ENCODE peak calls at places on chromosomes 12 and 14, in ten cellular contexts. C is body of pancreas; X is left ventricle myocardium inferior; U is GM23248; R is mammary epithelial cell; G is pancreas; Q is heart left ventricle; M is H1; T is transverse colon; O is CD4-positive, alpha-beta memory T cell. I is an unnamed sample. For H3K4me1, the result is how much of the 10 kb centered on the place peaks cover.

GRCh38 chr14:99668307-99668997 is 15.6 kb upstream of the CYP46A1 start:
- DNase-seq in C (no peak), X (no peak), U (no peak), R (no peak), G (no peak), Q (no peak), M (no peak), T (no peak), O (no peak), I (no peak)

GRCh38 chr12:88325076-88325827 is 183.1 kb downstream of the TMTC3 start:
- DNase-seq in C (peak), X (no peak), U (peak), R (peak), G (no peak), Q (no peak), M (no peak), T (no peak), O (no peak), I (no peak)

GRCh38 chr12:51934080-51934479 is 17.4 kb upstream of the ACVR1B start:
- DNase-seq in C (no peak), X (no peak), U (no peak), R (no peak), G (no peak), Q (no peak), M (no peak), T (no peak), O (no peak), I (no peak)

GRCh38 chr14:67068246-67068645 is 121.0 kb upstream of the GARIN2 start:
- DNase-seq in C (no peak), X (no peak), U (no peak), R (no peak), G (no peak), Q (no peak), M (no peak), T (no peak), O (no peak), I (no peak)

GRCh38 chr12:69240625-69240984 is 1.2 kb downstream of the CPSF6 start:
- DNase-seq in C (no peak), X (no peak), U (peak), R (peak), G (no peak), Q (no peak), M (no peak), T (no peak), O (peak), I (no peak)

GRCh38 chr12:82524636-82525035 is 162.1 kb upstream of the TMTC2 start:
- DNase-seq in C (no peak), X (no peak), U (no peak), R (no peak), G (no peak), Q (no peak), M (no peak), T (no peak), O (no peak), I (no peak)

GRCh38 chr12:47033081-47033480 is 46.3 kb upstream of the PCED1B start:
- DNase-seq in C (peak), X (peak), U (peak), R (peak), G (no peak), Q (no peak), M (no peak), T (peak), O (no peak), I (no peak)

GRCh38 chr12:96401061-96401871 is 1.0 kb upstream of the CDK17 start:
- DNase-seq in C (peak), X (no peak), U (peak), R (peak), G (no peak), Q (peak), M (no peak), T (peak), O (peak), I (no peak)

GRCh38 chr12:82721726-82722125 is 35.0 kb downstream of the TMTC2 start:
- DNase-seq in C (no peak), X (no peak), U (no peak), R (no peak), G (no peak), Q (no peak), M (no peak), T (no peak), O (no peak), I (no peak)

GRCh38 chr14:60163741-60164140 is 1.5 kb downstream of the DHRS7 start:
- DNase-seq in C (no peak), X (no peak), U (peak), R (no peak), G (no peak), Q (no peak), M (no peak), T (no peak), O (no peak), I (no peak)

GRCh38 chr12:70359458-70360197 is 6.5 kb upstream of the KCNMB4 start:
- DNase-seq in C (no peak), X (no peak), U (peak), R (no peak), G (no peak), Q (no peak), M (no peak), T (no peak), O (no peak), I (no peak)

GRCh38 chr14:77181603-77182437 is at the start of gene TMEM63C:
- DNase-seq in C (peak), X (no peak), U (peak), R (peak), G (peak), Q (no peak), M (peak), T (peak), O (peak), I (peak)

GRCh38 chr14:33120966-33121365 is 182.3 kb downstream of the NPAS3 start:
- DNase-seq in C (no peak), X (no peak), U (peak), R (peak), G (no peak), Q (no peak), M (no peak), T (no peak), O (no peak), I (no peak)

GRCh38 chr12:103729499-103729898 is 111.5 kb downstream of the NT5DC3 start:
- DNase-seq in C (no peak), X (no peak), U (peak), R (peak), G (no peak), Q (no peak), M (no peak), T (no peak), O (no peak), I (no peak)

GRCh38 chr12:9334026-9334692 is 126.0 kb upstream of the PZP start:
- DNase-seq in C (no peak), X (no peak), U (peak), R (no peak), G (no peak), Q (no peak), M (no peak), T (no peak), O (no peak), I (no peak)

GRCh38 chr14:55846852-55847471 is 267.0 kb downstream of the KTN1 start:
- DNase-seq in C (peak), X (no peak), U (peak), R (no peak), G (no peak), Q (no peak), M (no peak), T (no peak), O (no peak), I (no peak)

GRCh38 chr12:89686311-89686710 is 22.3 kb downstream of the ATP2B1 start:
- DNase-seq in C (no peak), X (no peak), U (no peak), R (no peak), G (no peak), Q (no peak), M (no peak), T (no peak), O (no peak), I (no peak)

GRCh38 chr12:12719496-12719895 is 2.3 kb downstream of the CDKN1B start:
- DNase-seq in C (peak), X (no peak), U (peak), R (peak), G (no peak), Q (no peak), M (no peak), T (no peak), O (no peak), I (no peak)

GRCh38 chr14:39946796-39947195 is 514.6 kb upstream of the FBXO33 start:
- DNase-seq in C (no peak), X (no peak), U (no peak), R (no peak), G (no peak), Q (no peak), M (no peak), T (no peak), O (no peak), I (no peak)

GRCh38 chr12:101924647-101925046 is 47.3 kb downstream of the DRAM1 start:
- DNase-seq in C (no peak), X (no peak), U (peak), R (no peak), G (no peak), Q (no peak), M (no peak), T (no peak), O (no peak), I (no peak)

GRCh38 chr12:25852792-25853191 is 105.7 kb upstream of the RASSF8 start:
- DNase-seq in C (no peak), X (no peak), U (peak), R (peak), G (no peak), Q (no peak), M (no peak), T (no peak), O (no peak), I (no peak)

GRCh38 chr12:12267801-12268200 is 957 bp upstream of the LRP6 start:
- DNase-seq in C (no peak), X (no peak), U (no peak), R (no peak), G (no peak), Q (no peak), M (no peak), T (no peak), O (no peak), I (no peak)

GRCh38 chr14:104421892-104422291 is 157.7 kb upstream of the C14orf180 start:
- DNase-seq in C (no peak), X (no peak), U (no peak), R (no peak), G (no peak), Q (no peak), M (no peak), T (no peak), O (no peak), I (no peak)

GRCh38 chr12:9615420-9616135 is 7.9 kb upstream of the KLRB1 start:
- DNase-seq in C (no peak), X (no peak), U (no peak), R (no peak), G (no peak), Q (no peak), M (no peak), T (no peak), O (peak), I (no peak)

GRCh38 chr14:102297436-102298170 is 7.4 kb downstream of the MOK start:
- DNase-seq in C (no peak), X (no peak), U (no peak), R (no peak), G (no peak), Q (no peak), M (no peak), T (no peak), O (no peak), I (no peak)

GRCh38 chr14:51979399-51979709 is 10.0 kb upstream of the RTRAF start:
- DNase-seq in C (no peak), X (no peak), U (no peak), R (no peak), G (no peak), Q (no peak), M (no peak), T (no peak), O (no peak), I (no peak)

GRCh38 chr12:75658826-75659823 is 147.7 kb upstream of the KRR1 start:
- DNase-seq in C (no peak), X (no peak), U (peak), R (peak), G (no peak), Q (no peak), M (no peak), T (no peak), O (no peak), I (no peak)

GRCh38 chr12:68871899-68872298 is 61.1 kb downstream of the CPM start:
- DNase-seq in C (no peak), X (no peak), U (peak), R (no peak), G (no peak), Q (no peak), M (no peak), T (no peak), O (no peak), I (no peak)

GRCh38 chr14:75612157-75612556 is 33.7 kb downstream of the FLVCR2 start:
- DNase-seq in C (no peak), X (no peak), U (no peak), R (no peak), G (no peak), Q (no peak), M (no peak), T (no peak), O (no peak), I (no peak)

GRCh38 chr14:21894003-21894897 is 220.6 kb upstream of the OR4E1 start:
- DNase-seq in C (no peak), X (no peak), U (no peak), R (no peak), G (no peak), Q (no peak), M (peak), T (no peak), O (peak), I (peak)

GRCh38 chr12:19499030-19499429 is 59.7 kb downstream of the AEBP2 start:
- DNase-seq in C (no peak), X (no peak), U (no peak), R (no peak), G (no peak), Q (no peak), M (no peak), T (no peak), O (no peak), I (no peak)

GRCh38 chr14:24254630-24255392 is 8.2 kb downstream of the TGM1 start:
- DNase-seq in C (no peak), X (peak), U (no peak), R (no peak), G (no peak), Q (no peak), M (no peak), T (no peak), O (no peak), I (no peak)

GRCh38 chr14:39015964-39016577 is 87.0 kb downstream of the SEC23A start:
- DNase-seq in C (no peak), X (no peak), U (peak), R (peak), G (no peak), Q (no peak), M (no peak), T (no peak), O (no peak), I (no peak)

GRCh38 chr12:55728932-55729591 is at the start of gene CD63:
- DNase-seq in C (peak), X (peak), U (peak), R (peak), G (peak), Q (peak), M (peak), T (peak), O (peak), I (peak)

GRCh38 chr14:20682435-20683124 is 1.8 kb upstream of the RNASE4 start:
- DNase-seq in C (peak), X (peak), U (peak), R (peak), G (peak), Q (peak), M (peak), T (peak), O (peak), I (peak)

GRCh38 chr14:30884925-30885324 is 10.6 kb downstream of the COCH start:
- DNase-seq in C (no peak), X (no peak), U (no peak), R (no peak), G (no peak), Q (no peak), M (no peak), T (no peak), O (no peak), I (no peak)

GRCh38 chr14:30888480-30889243 is 14.3 kb downstream of the COCH start:
- DNase-seq in C (no peak), X (no peak), U (no peak), R (no peak), G (no peak), Q (no peak), M (no peak), T (no peak), O (no peak), I (no peak)

GRCh38 chr14:30882431-30882830 is 8.1 kb downstream of the COCH start:
- DNase-seq in C (no peak), X (no peak), U (no peak), R (no peak), G (no peak), Q (no peak), M (no peak), T (no peak), O (no peak), I (no peak)

GRCh38 chr14:30885840-30886740 is 11.7 kb downstream of the COCH start:
- DNase-seq in C (no peak), X (no peak), U (peak), R (no peak), G (no peak), Q (no peak), M (no peak), T (no peak), O (no peak), I (no peak)

GRCh38 chr14:30883508-30884294 is 9.3 kb downstream of the COCH start:
- DNase-seq in C (no peak), X (no peak), U (no peak), R (no peak), G (no peak), Q (no peak), M (no peak), T (no peak), O (no peak), I (no peak)
- H3K4me1 ChIP-seq in C (under half), X (under half), U (under half), R (under half), G (under half), Q (under half), M (under half), T (under half), O (under half), I (under half)

GRCh38 chr12:120227233-120228040 is 26.5 kb upstream of the RPLP0 start:
- DNase-seq in C (no peak), X (no peak), U (no peak), R (no peak), G (no peak), Q (no peak), M (no peak), T (no peak), O (no peak), I (no peak)

GRCh38 chr12:120229071-120229582 is 28.2 kb upstream of the RPLP0 start:
- DNase-seq in C (no peak), X (no peak), U (no peak), R (peak), G (no peak), Q (no peak), M (no peak), T (no peak), O (no peak), I (no peak)

GRCh38 chr12:120229583-120230325 is 28.8 kb upstream of the RPLP0 start:
- DNase-seq in C (no peak), X (no peak), U (peak), R (peak), G (no peak), Q (no peak), M (no peak), T (peak), O (no peak), I (no peak)

GRCh38 chr12:120228041-120228290 is 27.1 kb upstream of the RPLP0 start:
- DNase-seq in C (no peak), X (no peak), U (no peak), R (no peak), G (no peak), Q (no peak), M (no peak), T (no peak), O (no peak), I (no peak)

GRCh38 chr12:120228291-120229070 is 27.6 kb upstream of the RPLP0 start:
- DNase-seq in C (peak), X (peak), U (peak), R (peak), G (peak), Q (peak), M (peak), T (peak), O (peak), I (peak)
- H3K4me3 ChIP-seq in C (no peak), X (peak), U (peak), R (no peak), G (no peak), Q (peak), M (peak), T (no peak), O (peak), I (peak)

GRCh38 chr12:561908-562593 is 101.2 kb downstream of the NINJ2 start:
- DNase-seq in C (peak), X (peak), U (no peak), R (no peak), G (no peak), Q (no peak), M (no peak), T (no peak), O (no peak), I (no peak)
- H3K27ac ChIP-seq in C (no peak), X (peak), U (no peak), R (no peak), G (no peak), Q (no peak), M (no peak), T (no peak), O (peak), I (no peak)

DNA sequence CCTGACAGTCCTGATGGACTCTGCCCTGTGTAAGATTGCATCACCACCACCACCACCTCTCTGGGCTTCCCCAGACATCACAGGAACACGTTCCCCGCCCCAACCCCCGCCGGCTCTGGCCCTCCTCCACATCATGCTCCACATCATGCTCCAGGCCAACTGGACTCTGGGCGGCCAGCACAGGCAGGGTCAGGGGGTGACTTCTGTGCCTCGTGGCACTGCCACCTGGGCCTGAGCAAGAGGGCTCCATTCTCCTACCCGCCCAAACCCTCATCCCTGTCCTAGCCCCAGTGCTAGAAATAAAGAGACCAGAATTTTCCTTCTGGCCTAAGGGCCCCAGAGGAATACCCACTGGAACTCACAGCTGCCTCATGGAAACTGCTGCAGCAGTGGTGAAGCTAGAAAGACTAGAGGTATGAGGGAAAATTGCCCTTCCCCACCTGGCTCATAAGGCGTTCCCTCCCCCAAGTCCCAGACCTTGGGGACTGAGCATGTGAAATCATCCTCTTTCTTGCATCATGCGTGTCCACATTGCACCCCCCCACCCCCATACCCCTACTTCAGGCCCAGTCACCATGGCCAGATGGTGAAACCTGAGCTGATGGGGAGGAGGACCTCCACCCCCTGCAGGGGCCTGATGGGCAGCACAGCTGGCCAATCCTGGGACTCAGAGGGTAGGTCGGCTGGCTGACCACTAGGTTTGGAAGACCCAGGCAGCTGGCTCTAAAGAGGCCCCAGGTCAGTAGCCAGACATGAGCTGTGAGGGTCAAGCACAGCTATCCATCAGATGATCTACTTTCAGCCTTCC is at the start of gene INHBE:
- DNase-seq in C (no peak), X (no peak), U (peak), R (no peak), G (no peak), Q (no peak), M (peak), T (no peak), O (no peak), I (no peak)
- H3K4me1 ChIP-seq in C (under half), X (under half), U (under half), R (under half), G (under half), Q (under half), M (under half), T (under half), O (under half), I (under half)

DNA sequence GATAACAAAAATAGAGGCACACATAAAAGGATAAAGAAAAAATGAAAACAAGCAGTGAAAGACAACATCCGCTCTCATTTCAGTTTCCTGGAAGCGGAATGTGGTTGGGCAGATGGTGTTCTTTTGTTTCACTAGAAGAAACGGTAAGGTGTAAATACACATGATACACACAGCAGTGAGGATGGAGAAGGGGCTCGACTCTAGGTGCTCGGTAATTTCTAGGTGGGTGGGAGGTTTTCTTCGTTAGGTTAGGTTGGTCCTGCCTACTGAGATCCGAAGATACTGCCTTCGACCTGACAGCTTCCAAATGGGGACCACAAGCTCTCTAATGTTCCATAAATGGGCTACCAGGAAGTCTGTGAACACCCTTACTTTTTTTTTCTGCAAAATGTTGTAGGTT is 1082.5 kb downstream of the BCL11B start:
- DNase-seq in C (peak), X (no peak), U (no peak), R (no peak), G (no peak), Q (no peak), M (no peak), T (no peak), O (peak), I (peak)
- H3K4me3 ChIP-seq in C (no peak), X (no peak), U (no peak), R (no peak), G (no peak), Q (no peak), M (no peak), T (no peak), O (peak), I (peak)

DNA sequence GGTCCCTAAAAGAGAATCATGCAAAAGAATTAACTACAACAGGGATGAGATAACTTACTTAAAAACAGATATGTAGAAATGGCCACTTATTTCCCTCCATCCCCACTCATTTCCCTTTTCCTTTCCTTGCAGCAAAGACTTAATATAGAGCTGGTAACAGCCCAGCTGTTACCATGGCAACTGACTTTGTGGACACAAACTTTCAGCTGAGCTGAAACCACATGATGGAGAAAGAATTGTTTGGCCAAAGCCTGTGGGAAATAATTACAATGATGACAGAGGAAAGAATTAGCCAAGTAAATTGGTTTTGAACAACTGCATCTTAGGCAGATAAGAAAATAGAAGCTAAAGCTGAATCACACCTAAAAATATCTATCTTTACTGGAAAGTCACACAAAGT is 364.9 kb downstream of the GALC start:
- DNase-seq in C (peak), X (no peak), U (peak), R (peak), G (peak), Q (peak), M (no peak), T (no peak), O (no peak), I (no peak)
- H3K27ac ChIP-seq in C (no peak), X (no peak), U (no peak), R (no peak), G (no peak), Q (no peak), M (no peak), T (no peak), O (no peak), I (no peak)

I was measured in CD8-positive, alpha-beta memory T cell.